ENCODE peak calls at places on chromosomes 13 and 19, in four cellular contexts. N is NCI-H1092; V is stimulated activated CD8-positive, alpha-beta memory T cell treated with anti-CD3 and anti-CD28 coated beads, Interleukin-12 subunit alpha, Interleukin-12 subunit beta, amount 100 ng/mL, for 4 hours; R is stimulated activated CD4-positive, alpha-beta T cell treated with anti-CD3 and anti-CD28 coated beads, Interleukin-15, amount 100 ng/mL, for 1 hour. Y is an unnamed sample.

GRCh38 chr19:17488593-17489391 is 18.5 kb downstream of the SLC27A1 start:
- DNase-seq in R (peak), N (no peak), V (peak), Y (peak)

GRCh38 chr19:42232435-42232834 is 10.0 kb downstream of the GSK3A start:
- DNase-seq in R (no peak), N (no peak), V (no peak), Y (no peak)

GRCh38 chr13:109744512-109745051 is 41.8 kb downstream of the IRS2 start:
- DNase-seq in R (no peak), V (no peak), N (peak), Y (no peak)

GRCh38 chr13:111541752-111542529 is 221.5 kb downstream of the TEX29 start:
- DNase-seq in N (no peak), V (no peak), R (no peak), Y (no peak)

GRCh38 chr19:8592231-8593009 is 15.2 kb upstream of the MYO1F start:
- DNase-seq in N (no peak), V (peak), R (peak), Y (no peak)

GRCh38 chr19:39438270-39438934 is 2.7 kb upstream of the RPS16 start:
- DNase-seq in N (no peak), V (no peak), R (no peak), Y (no peak)

GRCh38 chr19:10201176-10201575 is 6.4 kb upstream of the DNMT1 start:
- DNase-seq in V (no peak), R (no peak), N (no peak), Y (no peak)

GRCh38 chr13:44884076-44884729 is 105.1 kb downstream of the NUFIP1 start:
- DNase-seq in V (no peak), R (no peak), N (no peak), Y (no peak)

GRCh38 chr13:111489301-111489700 is 168.9 kb downstream of the TEX29 start:
- DNase-seq in N (no peak), V (no peak), R (no peak), Y (no peak)

GRCh38 chr13:80473695-80474094 is 132.8 kb upstream of the SPRY2 start:
- DNase-seq in R (no peak), N (no peak), V (no peak), Y (no peak)

GRCh38 chr19:790971-791604 is 6.2 kb upstream of the PTBP1 start:
- DNase-seq in V (no peak), R (no peak), N (no peak), Y (no peak)

GRCh38 chr19:16273005-16273404 is 51.6 kb upstream of the KLF2 start:
- DNase-seq in R (no peak), N (no peak), V (no peak), Y (no peak)

GRCh38 chr19:6060600-6061391 is 49.5 kb downstream of the RFX2 start:
- DNase-seq in N (no peak), V (peak), R (no peak), Y (no peak)

GRCh38 chr13:45446181-45446580 is 18.6 kb upstream of the COG3 start:
- DNase-seq in R (no peak), V (no peak), N (no peak), Y (no peak)

GRCh38 chr13:40060318-40061007 is 405.0 kb downstream of the COG6 start:
- DNase-seq in V (no peak), R (no peak), N (peak), Y (no peak)

GRCh38 chr19:16566161-16566560 is 6.1 kb downstream of the SLC35E1 start:
- DNase-seq in V (peak), R (peak), N (no peak), Y (no peak)